ENCODE peak calls at places on chromosomes 13 and 19, in six cellular contexts. Y is T-cell; E is HT-29; Q is stimulated activated CD4-positive, alpha-beta T cell treated with anti-CD3 and anti-CD28 coated beads, Interleukin-12 subunit alpha, Interleukin-12 subunit beta, amount 100 ng/mL, for 24 hours; A is ACHN; K is Panc1. Z is an unnamed sample.

GRCh38 chr19:1855828-1856255 is 7.5 kb downstream of the KLF16 start:
- DNase-seq in Q (no peak), K (no peak), A (no peak), Y (no peak), E (no peak), Z (peak; percentile 49)

GRCh38 chr19:17404015-17404414 is 1.4 kb downstream of the BST2 start:
- DNase-seq in K (no peak), A (no peak), Q (no peak), Y (no peak), E (no peak), Z (no peak)

GRCh38 chr13:23025848-23026608 is 154.8 kb upstream of the SGCG start:
- DNase-seq in E (no peak), Y (no peak), Q (no peak), K (no peak), A (no peak), Z (no peak)

GRCh38 chr19:49912965-49913685 is 15.9 kb upstream of the ATF5 start:
- DNase-seq in K (no peak), Q (no peak), Y (no peak), E (no peak), A (no peak), Z (no peak)

GRCh38 chr13:112182251-112182650 is 115.3 kb downstream of the SOX1 start:
- DNase-seq in A (no peak), K (no peak), Q (no peak), E (no peak), Y (no peak), Z (no peak)

GRCh38 chr19:33445752-33446070 is 72.2 kb downstream of the CEBPG start:
- DNase-seq in K (no peak), E (no peak), Q (no peak), A (no peak), Y (no peak), Z (no peak)

GRCh38 chr13:81058916-81059290 is 718.0 kb upstream of the SPRY2 start:
- DNase-seq in Y (no peak), K (no peak), Q (no peak), A (no peak), E (no peak), Z (no peak)

GRCh38 chr19:30089086-30089665 is 147.1 kb downstream of the URI1 start:
- DNase-seq in Q (no peak), A (no peak), E (no peak), Y (no peak), K (no peak), Z (no peak)

GRCh38 chr19:49637865-49638350 is 2.0 kb downstream of the RRAS start:
- DNase-seq in Y (no peak), Q (no peak), E (peak; percentile 86), A (peak; percentile 77), K (no peak), Z (peak; percentile 93)

GRCh38 chr13:50119593-50119992 is 104.3 kb downstream of the KCNRG start:
- DNase-seq in A (no peak), E (no peak), Q (no peak), Y (no peak), K (no peak), Z (no peak)

GRCh38 chr19:38816131-38816750 is 3.5 kb upstream of the LGALS4 start:
- DNase-seq in K (no peak), E (no peak), Y (no peak), Q (no peak), A (no peak), Z (no peak)

GRCh38 chr13:44899967-44900366 is 89.3 kb downstream of the NUFIP1 start:
- DNase-seq in K (no peak), E (peak; percentile 55), A (no peak), Y (no peak), Q (no peak), Z (peak; percentile 58)

GRCh38 chr19:31294189-31294588 is 55.0 kb downstream of the TSHZ3 start:
- DNase-seq in E (no peak), K (no peak), Y (no peak), Q (no peak), A (no peak), Z (no peak)

GRCh38 chr13:113971471-113972231 is 2.2 kb downstream of the C13orf46 start:
- DNase-seq in Q (no peak), A (no peak), K (no peak), Y (no peak), E (no peak), Z (no peak)

GRCh38 chr19:3499738-3500428 is 591 bp downstream of the DOHH start:
- DNase-seq in K (no peak), A (no peak), Q (no peak), E (peak; percentile 24), Y (no peak), Z (no peak)